ENCODE peak calls at places on chromosomes 4 and X, in ten cellular contexts. P is psoas muscle; N is aorta; Y is PC-3; A is GM23248; B is stomach; D is hepatocyte; K is A549; C is CD8-positive, alpha-beta memory T cell; I is tibial nerve. Z is an unnamed sample.

GRCh38 chrX:9829308-9830267 is 43.4 kb downstream of the SHROOM2 start:
- DNase-seq in C (no peak), P (no peak), B (no peak), I (no peak), Y (peak; percentile 93), K (peak; percentile 35), A (peak; percentile 14), D (peak; percentile 33), N (no peak), Z (no peak)

GRCh38 chr4:125101706-125102105 is 213.0 kb upstream of the FAT4 start:
- DNase-seq in A (peak; percentile 83), N (no peak), P (no peak), K (no peak), Y (no peak), C (no peak), I (no peak), B (no peak), D (no peak), Z (no peak)

GRCh38 chrX:81021478-81021877 is 180.2 kb downstream of the HMGN5 start:
- DNase-seq in Y (no peak), N (no peak), C (no peak), P (no peak), A (no peak), D (no peak), I (no peak), B (no peak), K (no peak), Z (no peak)

GRCh38 chr4:107094332-107094731 is 58.2 kb upstream of the DKK2 start:
- DNase-seq in D (peak; percentile 10), K (no peak), N (no peak), Y (peak; percentile 26), C (peak; percentile 43), B (no peak), I (no peak), A (peak; percentile 71), P (no peak), Z (no peak)

GRCh38 chr4:171891038-171891437 is 77.8 kb downstream of the GALNTL6 start:
- DNase-seq in B (no peak), A (no peak), D (no peak), K (no peak), I (no peak), N (no peak), C (no peak), P (no peak), Y (no peak), Z (no peak)

GRCh38 chr4:3236326-3236878 is 12.6 kb upstream of the MSANTD1 start:
- DNase-seq in K (no peak), P (no peak), B (no peak), I (no peak), A (no peak), N (no peak), Y (no peak), C (no peak), D (no peak), Z (no peak)

GRCh38 chrX:77167993-77168392 is 279.2 kb upstream of the FGF16 start:
- DNase-seq in N (peak; percentile 60), Y (no peak), D (no peak), K (no peak), I (no peak), A (no peak), C (no peak), P (no peak), B (no peak), Z (no peak)

GRCh38 chrX:124217289-124218251 is 114.9 kb upstream of the TEX13D start:
- DNase-seq in P (no peak), A (peak; percentile 57), K (no peak), Y (peak; percentile 80), C (peak; percentile 70), N (no peak), D (no peak), B (no peak), I (no peak), Z (no peak)

GRCh38 chr4:53461244-53461643 is 83.8 kb downstream of the FIP1L1 start:
- DNase-seq in B (no peak), C (no peak), I (no peak), Y (no peak), D (no peak), A (peak; percentile 33), P (no peak), N (no peak), K (no peak), Z (no peak)

GRCh38 chr4:53463340-53463739 is 85.9 kb downstream of the FIP1L1 start:
- DNase-seq in K (no peak), Y (no peak), C (no peak), N (no peak), P (no peak), I (no peak), A (no peak), D (no peak), B (no peak), Z (no peak)

GRCh38 chr4:53459548-53459947 is 82.1 kb downstream of the FIP1L1 start:
- DNase-seq in Y (peak; percentile 64), C (no peak), P (no peak), K (no peak), B (no peak), A (peak; percentile 65), I (no peak), N (no peak), D (peak; percentile 40), Z (peak; percentile 40)

GRCh38 chr4:53465891-53466290 is 88.5 kb downstream of the FIP1L1 start:
- DNase-seq in B (no peak), A (no peak), I (no peak), C (no peak), N (no peak), Y (no peak), K (no peak), D (no peak), P (no peak), Z (no peak)

DNA sequence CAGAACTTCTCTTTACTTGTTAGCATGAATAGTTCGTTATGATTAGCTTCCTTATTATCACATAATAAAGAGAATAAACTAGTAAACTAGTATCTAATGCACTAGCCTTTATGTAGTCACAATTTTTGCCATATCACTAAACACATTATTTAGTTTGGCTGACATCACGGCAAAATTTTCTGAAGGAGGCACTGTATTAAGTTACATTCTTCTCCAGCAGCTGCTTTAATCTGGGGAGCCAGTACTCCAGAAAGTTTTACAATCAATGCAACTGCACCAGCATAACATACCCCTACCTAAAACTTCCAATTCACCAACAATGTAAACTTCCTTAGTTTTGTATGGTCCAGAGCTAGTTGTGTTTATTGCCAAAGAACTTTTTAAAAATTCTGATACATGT is 87.8 kb downstream of the FIP1L1 start:
- DNase-seq in C (no peak), D (no peak), A (no peak), I (no peak), B (no peak), Y (no peak), P (no peak), N (no peak), K (no peak), Z (no peak)
- H3K27ac ChIP-seq in C (no peak overlapping the region), D (no peak overlapping the region), A (no peak overlapping the region), I (no peak overlapping the region), B (no peak overlapping the region), Y (no peak overlapping the region), P (no peak overlapping the region), N (no peak overlapping the region), K (no peak overlapping the region), Z (no peak overlapping the region)

GRCh38 chrX:129954804-129955203 is 27.6 kb upstream of the BCORL1 start:
- DNase-seq in I (no peak), N (no peak), Y (no peak), P (no peak), A (no peak), C (no peak), K (no peak), B (no peak), D (no peak), Z (no peak)

GRCh38 chrX:129955682-129956081 is 26.8 kb upstream of the BCORL1 start:
- DNase-seq in N (no peak), D (no peak), B (no peak), Y (no peak), I (no peak), C (no peak), K (no peak), A (no peak), P (no peak), Z (no peak)

GRCh38 chrX:129957241-129958099 is 25.0 kb upstream of the BCORL1 start:
- DNase-seq in C (peak; percentile 16), B (peak; percentile 70), I (no peak), N (peak; percentile 84), D (peak; percentile 68), A (peak; percentile 66), P (peak; percentile 76), Y (peak; percentile 11), K (peak; percentile 84), Z (peak; percentile 73)

GRCh38 chrX:129956145-129956544 is 26.3 kb upstream of the BCORL1 start:
- DNase-seq in K (no peak), Y (no peak), I (no peak), C (no peak), N (no peak), A (no peak), P (no peak), D (no peak), B (no peak), Z (no peak)

GRCh38 chrX:129956765-129957164 is 25.7 kb upstream of the BCORL1 start:
- DNase-seq in B (no peak), C (no peak), K (no peak), N (no peak), D (no peak), P (no peak), A (no peak), I (no peak), Y (no peak), Z (no peak)
- H3K4me3 ChIP-seq in B (peak overlapping the region; percentile 50), C (no peak overlapping the region), K (peak overlapping the region; percentile 61), N (no peak overlapping the region), D (no peak overlapping the region), P (peak overlapping the region; percentile 61), A (peak overlapping the region; percentile 58), I (peak overlapping the region; percentile 33), Y (no peak overlapping the region), Z (no peak overlapping the region)

GRCh38 chr4:58739275-58739674 is 1629.1 kb upstream of the IGFBP7 start:
- DNase-seq in K (no peak), D (no peak), C (no peak), I (no peak), P (no peak), A (no peak), N (no peak), B (no peak), Y (peak; percentile 23), Z (no peak)

GRCh38 chr4:58732973-58733372 is 1622.8 kb upstream of the IGFBP7 start:
- DNase-seq in K (no peak), P (no peak), C (no peak), D (no peak), Y (peak; percentile 58), A (no peak), N (no peak), B (no peak), I (no peak), Z (no peak)

DNA sequence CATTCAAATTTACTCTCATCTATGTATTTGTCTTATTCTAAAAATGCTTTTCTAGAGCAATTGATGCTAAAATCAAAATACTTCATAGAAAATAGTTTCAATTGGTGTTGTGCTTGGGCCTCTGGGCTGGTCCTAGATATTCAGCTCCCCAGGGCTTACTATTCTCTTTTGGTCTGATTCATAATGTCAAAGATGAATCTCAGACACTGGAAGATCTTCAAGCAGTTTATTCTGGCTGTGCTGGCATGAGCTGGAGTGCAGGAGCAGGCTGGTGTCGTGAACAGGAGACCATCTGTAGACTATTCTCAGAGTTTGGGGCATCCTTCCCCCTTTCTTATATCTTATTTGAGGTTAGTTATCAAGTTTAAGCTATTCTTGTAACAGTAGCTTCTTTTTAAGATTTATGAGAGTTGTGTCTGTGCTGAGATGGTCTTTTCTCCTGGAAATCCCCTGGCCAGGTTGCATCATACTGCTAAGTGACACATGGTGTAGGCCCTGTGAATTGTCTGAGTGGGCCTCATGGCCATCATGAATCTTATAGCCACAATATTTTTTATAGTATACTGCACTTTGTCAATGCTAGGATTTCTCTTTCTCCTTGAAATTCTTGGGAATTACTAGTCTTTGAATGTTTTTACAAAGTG is 1624.0 kb upstream of the IGFBP7 start:
- DNase-seq in Y (no peak), I (no peak), B (no peak), P (no peak), A (no peak), K (no peak), N (no peak), C (no peak), D (no peak), Z (no peak)
- H3K27ac ChIP-seq in Y (no peak overlapping the region), I (no peak overlapping the region), B (no peak overlapping the region), P (no peak overlapping the region), A (no peak overlapping the region), K (peak overlapping the region; percentile 67), N (no peak overlapping the region), C (no peak overlapping the region), D (no peak overlapping the region), Z (no peak overlapping the region)

DNA sequence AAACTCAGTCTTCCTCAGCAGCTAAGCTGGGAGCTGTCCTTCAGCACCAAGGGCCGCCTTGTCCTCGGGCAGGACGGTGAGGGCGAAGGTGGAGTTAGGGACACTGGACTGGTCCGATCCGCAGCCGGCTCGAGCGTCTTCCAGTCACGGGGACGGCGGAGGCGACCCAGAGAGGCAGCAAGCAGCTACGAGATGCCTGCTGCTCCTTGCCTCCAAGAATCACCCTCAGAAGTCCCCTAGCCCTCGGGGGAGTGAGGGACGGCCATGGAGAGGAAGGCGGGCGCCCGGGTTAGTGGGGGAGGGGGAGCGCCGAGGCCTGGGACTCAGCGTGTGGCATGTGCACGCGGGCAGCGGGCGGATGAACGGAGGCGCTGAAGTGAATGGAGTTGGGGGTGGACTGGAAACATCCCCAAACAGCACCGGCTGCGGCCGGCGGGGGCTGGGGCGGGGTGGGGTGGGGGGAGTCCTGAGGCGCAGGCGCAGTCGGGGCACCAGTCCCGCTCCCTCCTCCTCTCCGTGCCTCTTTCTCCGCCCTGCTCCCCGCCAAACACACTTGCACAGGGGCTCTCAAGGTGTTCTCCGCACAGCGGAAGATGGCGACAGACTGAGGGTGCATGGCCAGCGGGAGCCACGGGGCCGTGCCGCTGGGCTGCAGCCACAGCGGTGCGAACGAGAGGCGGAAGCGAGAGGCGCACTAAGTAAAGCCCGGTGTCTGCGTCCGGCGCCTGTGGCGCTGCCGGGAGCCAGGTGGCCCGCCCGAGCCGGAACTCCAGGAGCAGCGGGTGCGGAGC is at the start of gene NALF2:
- DNase-seq in D (peak; percentile 79), P (peak; percentile 71), B (peak; percentile 58), Y (peak; percentile 50), I (no peak), C (no peak), N (peak; percentile 60), A (peak; percentile 60), K (peak; percentile 41), Z (peak; percentile 45)
- H3K4me3 ChIP-seq in D (peak within 1 kb of the TSS; percentile 55), P (peak within 1 kb of the TSS; percentile 62), B (peak within 1 kb of the TSS; percentile 61), Y (no peak within 1 kb of the TSS), I (peak within 1 kb of the TSS; percentile 13), C (no peak within 1 kb of the TSS), N (no peak within 1 kb of the TSS), A (no peak within 1 kb of the TSS), K (peak within 1 kb of the TSS; percentile 81), Z (no peak within 1 kb of the TSS)

Z was measured in lung.